ENCODE peak calls at places on chromosomes 11 and 22, in four cellular contexts. Y is endothelial cell of umbilical vein, C is pancreas, Q is NB4. S is an unnamed sample.

GRCh38 chr11:79520086-79520485 is 79.3 kb upstream of the TENM4 start:
- DNase-seq in Y (no peak), C (no peak), Q (no peak), S (no peak)

GRCh38 chr11:65640483-65641207 is 2.7 kb downstream of the SIPA1 start:
- DNase-seq in Y (no peak), C (peak; percentile 39), Q (peak; percentile 89), S (no peak)

GRCh38 chr11:69301491-69302401 is 7.8 kb downstream of the MYEOV start:
- DNase-seq in Y (peak; percentile 65), C (no peak), Q (peak; percentile 82), S (no peak)

GRCh38 chr11:18757742-18758294 is 31.8 kb upstream of the IGSF22 start:
- DNase-seq in Y (no peak), C (no peak), Q (no peak), S (no peak)

GRCh38 chr11:76947790-76948189 is 86.4 kb upstream of the B3GNT6 start:
- DNase-seq in Y (no peak), C (no peak), Q (no peak), S (no peak)

GRCh38 chr22:43642319-43642718 is 169.8 kb downstream of the EFCAB6 start:
- DNase-seq in Y (no peak), C (no peak), Q (no peak), S (no peak)

GRCh38 chr11:64627371-64627770 is 36.4 kb downstream of the SLC22A12 start:
- DNase-seq in Y (no peak), C (no peak), Q (no peak), S (no peak)

GRCh38 chr11:65958306-65958705 is 3.2 kb upstream of the SART1 start:
- DNase-seq in Y (no peak), C (no peak), Q (peak; percentile 57), S (no peak)

GRCh38 chr22:47457021-47457420 is 694.6 kb downstream of the TBC1D22A start:
- DNase-seq in Y (no peak), C (no peak), Q (no peak), S (no peak)

GRCh38 chr11:123437236-123437979 is 7.3 kb downstream of the GRAMD1B start:
- DNase-seq in Y (no peak), C (no peak), Q (no peak), S (no peak)

GRCh38 chr11:111324277-111324720 is 26.0 kb downstream of the POU2AF3 start:
- DNase-seq in Y (no peak), C (no peak), Q (no peak), S (no peak)

GRCh38 chr11:111936045-111936400 is 1.1 kb upstream of the DIXDC1 start:
- DNase-seq in Y (peak; percentile 25), C (no peak), Q (no peak), S (no peak)

GRCh38 chr11:132718711-132719641 is 813.3 kb downstream of the OPCML start:
- DNase-seq in Y (no peak), C (no peak), Q (peak; percentile 25), S (no peak)

GRCh38 chr22:39173787-39174497 is 21.5 kb upstream of the CBX7 start:
- DNase-seq in Y (no peak), C (no peak), Q (no peak), S (no peak)

GRCh38 chr11:32312206-32312817 is 123.0 kb downstream of the WT1 start:
- DNase-seq in Y (peak; percentile 9), C (no peak), Q (no peak), S (no peak)

GRCh38 chr11:64409707-64410395 is 50.9 kb downstream of the RPS6KA4 start:
- DNase-seq in Y (no peak), C (no peak), Q (no peak), S (no peak)

GRCh38 chr11:130160460-130161090 is 993 bp downstream of the ST14 start:
- DNase-seq in Y (no peak), C (no peak), Q (peak; percentile 21), S (no peak)

GRCh38 chr11:96084610-96085348 is 160.9 kb upstream of the MTMR2 start:
- DNase-seq in Y (peak; percentile 25), C (no peak), Q (no peak), S (no peak)

GRCh38 chr11:67024966-67025365 is 2.0 kb downstream of the SYT12 start:
- DNase-seq in Y (no peak), C (no peak), Q (peak; percentile 64), S (no peak)

GRCh38 chr22:17888855-17889254 is 114.6 kb upstream of the BID start:
- DNase-seq in Y (peak; percentile 23), C (no peak), Q (no peak), S (no peak)

GRCh38 chr22:19962909-19963806 is 21.5 kb upstream of the TXNRD2 start:
- DNase-seq in Y (peak; percentile 43), C (peak; percentile 94), Q (peak; percentile 46), S (peak; percentile 79)

GRCh38 chr11:36574486-36574885 is 6.7 kb downstream of the RAG1 start:
- DNase-seq in Y (no peak), C (no peak), Q (no peak), S (no peak)

GRCh38 chr11:115718945-115719344 is 214.7 kb upstream of the CADM1 start:
- DNase-seq in Y (no peak), C (no peak), Q (no peak), S (no peak)

GRCh38 chr11:2515401-2516275 is 70.8 kb downstream of the KCNQ1 start:
- DNase-seq in Y (no peak), C (peak; percentile 20), Q (peak; percentile 1), S (no peak)

GRCh38 chr22:19035474-19036228 is 86.6 kb downstream of the DGCR2 start:
- DNase-seq in Y (no peak), C (no peak), Q (peak; percentile 65), S (no peak)

GRCh38 chr11:1503708-1504104 is 17.1 kb upstream of the MOB2 start:
- DNase-seq in Y (no peak), C (no peak), Q (no peak), S (no peak)

GRCh38 chr11:56783448-56784041 is 35.0 kb upstream of the OR9G4 start:
- DNase-seq in Y (peak; percentile 36), C (no peak), Q (peak; percentile 71), S (peak; percentile 61)

GRCh38 chr11:122097419-122098001 is 18.5 kb downstream of the BLID start:
- DNase-seq in Y (no peak), C (no peak), Q (no peak), S (no peak)

GRCh38 chr22:48752451-48753380 is 1075.0 kb downstream of the BRD1 start:
- DNase-seq in Y (no peak), C (no peak), Q (peak; percentile 21), S (no peak)

GRCh38 chr22:37534445-37534844 is 15.2 kb upstream of the CARD10 start:
- DNase-seq in Y (no peak), C (no peak), Q (no peak), S (no peak)

GRCh38 chr22:37538590-37539357 is 19.6 kb upstream of the CARD10 start:
- DNase-seq in Y (peak; percentile 91), C (peak; percentile 94), Q (peak; percentile 94), S (peak; percentile 78)

GRCh38 chr22:37529652-37530345 is 10.6 kb upstream of the CARD10 start:
- DNase-seq in Y (no peak), C (no peak), Q (peak; percentile 30), S (peak; percentile 73)

GRCh38 chr22:37535159-37535558 is 15.9 kb upstream of the CARD10 start:
- DNase-seq in Y (no peak), C (no peak), Q (no peak), S (no peak)

DNA sequence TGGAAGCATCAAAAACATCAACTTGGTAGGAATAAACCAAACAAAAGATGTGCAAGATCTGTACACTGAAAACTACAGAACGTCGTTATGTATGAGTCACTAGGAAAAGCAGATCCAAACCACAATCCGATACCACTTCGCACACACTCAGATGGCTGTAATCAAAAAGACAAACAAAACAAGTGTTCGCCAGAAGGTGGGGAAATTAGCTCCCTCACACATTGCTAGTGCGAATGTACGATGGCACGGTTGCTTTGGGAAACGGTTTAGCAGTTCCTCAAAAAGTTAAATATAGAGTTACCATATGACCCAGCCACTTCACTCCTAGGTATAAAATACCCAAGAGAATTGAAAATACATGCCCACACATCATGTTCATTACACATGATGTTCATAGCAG is 14.8 kb upstream of the CARD10 start:
- DNase-seq in Y (no peak), C (no peak), Q (peak; percentile 92), S (no peak)
- TF ChIP-seq CTCF in Y (no peak), C (no peak), Q (no peak), S (no peak)

DNA sequence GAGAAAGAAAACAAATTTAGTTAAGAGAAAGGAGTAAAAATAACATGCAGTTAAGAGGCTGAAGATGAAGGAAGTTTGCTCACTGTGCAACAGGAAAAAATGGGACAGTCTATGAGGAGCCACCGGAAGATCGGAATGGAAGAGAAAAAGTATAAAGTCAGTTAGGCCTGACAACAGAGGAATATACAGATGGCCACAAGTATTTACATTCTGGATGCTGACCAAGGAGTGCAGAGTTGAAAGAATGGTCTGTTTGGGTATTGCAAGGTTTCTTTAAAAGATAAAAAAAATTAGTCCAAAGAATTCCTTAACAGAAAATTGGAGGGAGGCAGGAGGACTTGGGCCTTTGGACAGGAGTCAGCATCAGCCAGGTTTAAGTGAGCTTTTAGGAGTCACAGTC is 37.5 kb downstream of the RBFOX2 start:
- DNase-seq in Y (no peak), C (no peak), Q (no peak), S (no peak)
- H3K4me3 ChIP-seq in Y (no peak overlapping the region), C (no peak overlapping the region), Q (no peak overlapping the region), S (no peak overlapping the region)

GRCh38 chr11:75245356-75246005 is 4.9 kb downstream of the TPBGL start:
- DNase-seq in Y (no peak), C (no peak), Q (no peak), S (no peak)
- TF ChIP-seq CTCF in Y (no peak), C (no peak), Q (no peak), S (no peak)

DNA sequence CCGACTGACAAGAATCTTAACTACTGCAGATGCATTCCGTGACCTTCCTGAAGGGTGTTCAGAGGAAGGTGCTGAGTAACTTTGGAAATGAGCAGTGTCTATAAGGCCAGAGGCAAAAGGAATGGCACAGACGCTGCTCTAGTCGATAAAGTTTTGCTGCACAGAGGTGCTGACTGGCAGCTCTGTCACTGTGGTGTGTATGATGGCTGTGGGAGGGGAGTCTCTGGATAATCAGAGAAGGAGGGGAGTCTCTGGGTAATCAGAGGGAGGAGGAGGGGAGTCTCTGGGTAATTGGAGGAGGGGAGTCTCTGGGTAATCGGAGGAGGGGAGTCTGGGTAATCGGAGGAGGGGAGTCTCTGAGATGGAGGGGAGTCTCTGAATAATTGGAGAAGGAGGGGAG is 18.4 kb downstream of the PTDSS2 start:
- DNase-seq in Y (no peak), C (peak; percentile 5), Q (no peak), S (no peak)
- H3K4me3 ChIP-seq in Y (no peak overlapping the region), C (no peak overlapping the region), Q (no peak overlapping the region), S (no peak overlapping the region)

DNA sequence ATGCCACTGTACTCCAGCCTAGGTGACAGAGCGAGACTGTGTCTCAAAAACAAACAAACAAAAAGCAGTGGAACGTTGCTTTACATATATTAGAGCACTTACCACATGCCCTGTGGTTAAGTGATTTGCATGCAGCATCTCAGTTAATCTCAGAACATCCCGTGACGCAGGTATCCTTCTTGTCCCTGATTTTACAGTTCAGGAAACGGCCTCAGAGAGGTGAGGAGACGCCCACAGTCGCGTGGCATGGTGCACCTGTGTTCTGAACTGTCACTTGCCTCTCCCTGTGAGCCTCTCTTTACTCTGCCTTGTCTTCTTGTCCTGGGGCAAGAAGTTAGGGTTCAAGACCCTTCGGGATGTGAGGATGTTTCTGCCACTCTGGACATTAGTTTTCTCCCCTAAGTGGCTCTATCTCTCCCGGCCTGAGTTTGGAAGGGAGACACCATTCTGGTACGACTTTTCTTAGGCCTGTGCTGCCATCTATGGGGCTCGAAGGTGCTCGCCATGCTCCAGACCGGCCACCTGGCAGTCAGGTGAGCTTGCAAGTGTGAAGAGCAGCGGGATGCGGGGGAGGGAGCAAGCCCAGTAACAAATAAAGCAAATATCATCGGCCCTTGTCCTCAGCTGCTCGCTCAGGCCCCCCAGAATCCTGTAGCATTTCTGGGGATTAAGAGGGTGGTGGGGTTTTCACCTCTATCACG is 25.6 kb downstream of the YWHAH start:
- DNase-seq in Y (peak; percentile 54), C (peak; percentile 80), Q (peak; percentile 66), S (peak; percentile 69)
- TF ChIP-seq CTCF in Y (peak; percentile 28), C (no peak), Q (peak; percentile 36), S (peak; percentile 87)

GRCh38 chr11:128451651-128452470 is 135.5 kb downstream of the ETS1 start:
- DNase-seq in Y (no peak), C (peak; percentile 45), Q (no peak), S (no peak)
- H3K4me3 ChIP-seq in Y (no peak overlapping the region), C (no peak overlapping the region), Q (no peak overlapping the region), S (no peak overlapping the region)

S was measured in LNCaP clone FGC.